ENCODE peak calls at places on chromosomes 3 and 15, in six cellular contexts. U is NB4, V is RWPE1, K is nephron progenitor cell, A is Peyer's patch, H is AG04450. L is an unnamed sample.

GRCh38 chr3:138281561-138281960 is 48.1 kb downstream of the NME9 start:
- DNase-seq in U (no peak), V (no peak), K (no peak), A (no peak), H (no peak), L (no peak)

GRCh38 chr15:73244333-73244732 is 124.4 kb downstream of the HCN4 start:
- DNase-seq in U (peak), V (no peak), K (no peak), A (no peak), H (no peak), L (no peak)

GRCh38 chr3:194973366-194974000 is 287.8 kb downstream of the FAM43A start:
- DNase-seq in U (no peak), V (no peak), K (no peak), A (no peak), H (no peak), L (no peak)

GRCh38 chr3:172658344-172659245 is 52.3 kb downstream of the NCEH1 start:
- DNase-seq in U (no peak), V (peak), K (no peak), A (no peak), H (peak), L (no peak)

GRCh38 chr15:101305820-101306255 is 10.8 kb upstream of the SNRPA1 start:
- DNase-seq in U (no peak), V (no peak), K (no peak), A (no peak), H (no peak), L (no peak)

GRCh38 chr3:12898980-12899755 is 57.8 kb upstream of the RPL32 start:
- DNase-seq in U (no peak), V (no peak), K (no peak), A (no peak), H (no peak), L (no peak)

GRCh38 chr15:25767356-25768151 is 95.6 kb downstream of the ATP10A start:
- DNase-seq in U (no peak), V (no peak), K (no peak), A (no peak), H (no peak), L (no peak)

GRCh38 chr3:160447544-160447943 is 2.0 kb downstream of the TRIM59 start:
- DNase-seq in U (no peak), V (peak), K (no peak), A (no peak), H (no peak), L (no peak)

GRCh38 chr3:155739154-155739553 is 5.7 kb downstream of the PLCH1 start:
- DNase-seq in U (peak), V (no peak), K (no peak), A (no peak), H (no peak), L (no peak)

GRCh38 chr3:115095236-115095635 is 51.9 kb downstream of the ZBTB20 start:
- DNase-seq in U (no peak), V (no peak), K (no peak), A (no peak), H (no peak), L (no peak)

GRCh38 chr3:33722626-33723370 is 4.7 kb upstream of the CLASP2 start:
- DNase-seq in U (no peak), V (no peak), K (no peak), A (no peak), H (no peak), L (no peak)

GRCh38 chr3:43013256-43013655 is 34.1 kb downstream of the GASK1A start:
- DNase-seq in U (no peak), V (no peak), K (no peak), A (no peak), H (no peak), L (no peak)

GRCh38 chr3:145266368-145266767 is 894.6 kb downstream of the PLOD2 start:
- DNase-seq in U (no peak), V (no peak), K (no peak), A (no peak), H (no peak), L (no peak)
- TF ChIP-seq CTCF in U (no peak), V (no peak), K (no peak), A (no peak), H (no peak), L (peak)

GRCh38 chr3:47028667-47029066 is 49.2 kb downstream of the NBEAL2 start:
- DNase-seq in U (no peak), V (no peak), K (no peak), A (no peak), H (no peak), L (no peak)

GRCh38 chr3:47028146-47028545 is 48.7 kb downstream of the NBEAL2 start:
- DNase-seq in U (no peak), V (no peak), K (no peak), A (no peak), H (no peak), L (no peak)

GRCh38 chr3:47022540-47023161 is 43.2 kb downstream of the NBEAL2 start:
- DNase-seq in U (no peak), V (no peak), K (no peak), A (no peak), H (no peak), L (peak)

GRCh38 chr3:47020311-47020710 is 40.8 kb downstream of the NBEAL2 start:
- DNase-seq in U (no peak), V (no peak), K (no peak), A (no peak), H (no peak), L (no peak)

DNA sequence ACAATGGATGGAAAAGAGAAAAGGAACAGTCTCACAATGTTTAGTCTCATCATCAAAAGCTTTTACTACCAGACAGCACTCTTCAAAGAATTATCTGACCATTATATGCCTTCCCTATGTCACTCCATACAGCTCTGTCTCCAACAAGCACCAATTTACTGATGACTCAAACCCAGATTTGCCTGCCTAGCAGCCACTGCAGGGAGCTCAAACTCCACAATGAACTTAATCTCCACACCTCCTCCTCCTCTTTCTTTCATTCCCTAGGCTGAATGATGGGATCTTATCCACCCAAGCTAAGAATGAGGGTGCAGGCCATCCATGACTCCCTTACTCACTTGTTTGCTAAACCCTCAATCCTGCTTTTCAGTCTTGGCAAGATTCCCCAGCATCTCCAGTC is 45.5 kb downstream of the NBEAL2 start:
- DNase-seq in U (no peak), V (no peak), K (no peak), A (no peak), H (no peak), L (no peak)
- TF ChIP-seq CTCF in U (no peak), V (no peak), K (no peak), A (no peak), H (no peak), L (peak)

DNA sequence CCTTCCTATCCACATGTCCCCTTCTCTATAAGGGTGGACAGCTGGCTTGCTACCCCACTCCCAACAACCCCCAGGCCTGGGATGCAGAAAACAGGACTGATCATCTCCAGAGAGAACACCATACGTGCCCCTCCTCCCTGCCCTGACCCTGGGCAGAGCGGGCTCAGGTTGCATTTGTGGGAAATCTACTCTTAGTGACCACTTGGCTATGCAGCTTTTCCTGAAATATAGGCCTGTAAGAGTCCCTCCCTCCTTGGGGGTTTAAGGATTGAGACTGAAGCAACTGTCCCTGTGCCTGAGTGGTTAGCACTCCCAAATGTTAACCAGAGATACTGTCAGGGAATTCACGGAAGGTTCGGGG is 11.7 kb downstream of the SH2D7 start:
- DNase-seq in U (no peak), V (no peak), K (no peak), A (no peak), H (no peak), L (no peak)
- TF ChIP-seq CTCF in U (no peak), V (no peak), K (no peak), A (no peak), H (no peak), L (no peak)

GRCh38 chr3:126488205-126488604 is 12.5 kb upstream of the ZXDC start:
- DNase-seq in U (peak), V (no peak), K (no peak), A (no peak), H (no peak), L (no peak)
- TF ChIP-seq CTCF in U (peak), V (no peak), K (no peak), A (no peak), H (no peak), L (peak)

GRCh38 chr15:89776274-89777072 is at the start of gene MESP2:
- DNase-seq in U (peak), V (peak), K (peak), A (peak), H (no peak), L (no peak)

GRCh38 chr15:89777073-89777820 is 1.1 kb downstream of the MESP2 start:
- DNase-seq in U (peak), V (no peak), K (no peak), A (no peak), H (no peak), L (no peak)

GRCh38 chr15:89774492-89774891 is 1.6 kb upstream of the MESP2 start:
- DNase-seq in U (no peak), V (peak), K (no peak), A (no peak), H (no peak), L (no peak)

GRCh38 chr15:89777821-89778380 is 1.8 kb downstream of the MESP2 start:
- DNase-seq in U (no peak), V (no peak), K (no peak), A (no peak), H (no peak), L (no peak)

DNA sequence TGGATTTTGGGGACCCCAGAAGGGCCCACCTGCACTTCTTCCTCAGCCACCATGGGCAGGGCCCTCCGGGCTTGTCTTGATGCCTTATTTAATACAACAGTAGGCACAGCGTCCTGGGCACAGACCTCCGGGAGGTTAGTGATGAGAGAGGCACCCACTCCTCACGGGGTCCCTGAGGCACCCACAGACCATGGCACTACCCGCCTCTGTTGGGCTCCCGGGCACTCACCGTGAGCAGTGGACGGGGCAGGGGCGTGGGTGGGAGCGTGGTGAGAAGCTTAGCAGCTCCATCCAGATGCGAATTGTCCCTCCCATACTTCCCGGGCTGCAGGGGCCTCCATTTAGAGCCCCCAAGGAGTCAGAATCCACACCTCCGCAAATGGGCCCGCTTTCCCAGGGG is 317 bp upstream of the MESP2 start:
- DNase-seq in U (no peak), V (no peak), K (no peak), A (no peak), H (no peak), L (no peak)
- TF ChIP-seq CTCF in U (no peak), V (no peak), K (no peak), A (no peak), H (no peak), L (no peak)

DNA sequence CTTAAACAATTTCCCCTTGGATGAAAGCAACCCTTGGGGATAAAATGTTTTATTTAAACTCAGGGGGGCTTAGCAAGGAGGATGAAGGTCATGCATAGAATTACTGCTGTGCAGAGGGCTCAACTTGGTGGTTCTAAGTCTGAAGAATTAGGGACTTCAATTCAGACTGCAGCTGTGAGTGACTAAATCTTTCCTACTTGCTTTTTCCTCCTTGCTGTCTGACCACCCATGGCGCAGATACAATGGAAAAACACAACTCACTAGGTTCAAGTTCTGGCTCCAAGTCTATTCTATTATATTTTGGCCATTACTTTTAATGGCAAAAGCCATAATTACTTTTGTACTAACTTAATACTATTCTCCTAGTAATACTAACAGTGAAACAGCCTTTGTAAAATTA is 594.6 kb downstream of the NTRK3 start:
- DNase-seq in U (no peak), V (no peak), K (no peak), A (no peak), H (no peak), L (no peak)
- TF ChIP-seq CTCF in U (no peak), V (no peak), K (no peak), A (no peak), H (no peak), L (no peak)

GRCh38 chr15:99509686-99510461 is 55.9 kb upstream of the MEF2A start:
- DNase-seq in U (peak), V (no peak), K (no peak), A (peak), H (no peak), L (no peak)
- TF ChIP-seq CTCF in U (no peak), V (no peak), K (no peak), A (no peak), H (no peak), L (no peak)

DNA sequence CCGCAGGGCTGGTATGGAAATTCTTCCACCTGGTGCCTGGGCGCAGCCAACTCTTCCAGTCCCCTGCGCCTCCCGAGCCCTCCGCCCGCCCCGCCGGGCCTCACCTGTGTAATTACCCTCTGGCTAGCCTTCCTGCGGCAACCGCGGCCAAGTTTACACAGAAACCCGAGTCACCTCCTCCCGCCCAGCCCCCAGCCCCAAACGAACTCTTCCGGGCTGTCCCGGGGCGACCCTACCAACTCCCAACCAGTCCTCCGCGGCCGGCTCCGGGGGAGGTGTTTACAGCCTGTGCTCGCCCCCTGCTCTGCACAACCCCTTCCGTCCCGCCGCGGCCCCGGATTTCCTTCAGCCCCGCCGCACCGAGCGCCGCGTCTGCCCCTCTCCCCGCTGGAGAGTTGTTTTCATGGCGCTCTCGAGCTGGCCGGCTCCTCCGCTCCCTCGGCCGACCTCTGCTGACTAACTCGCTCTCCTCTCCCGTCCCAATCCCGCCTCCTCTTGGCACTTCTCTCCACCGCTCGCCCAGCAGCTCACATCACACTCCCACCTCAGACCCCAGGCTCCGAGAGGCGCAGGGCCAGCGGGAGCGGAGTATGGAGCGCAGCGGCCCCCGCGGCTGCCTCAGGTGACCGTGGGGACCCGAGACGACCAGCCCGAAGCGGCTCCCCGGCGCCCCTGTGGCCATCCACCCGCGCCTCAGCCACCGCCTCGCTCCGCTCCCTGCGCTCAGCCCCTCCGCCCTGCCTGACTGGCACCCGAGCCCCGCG is 538 bp downstream of the ATOSA start:
- DNase-seq in U (peak), V (peak), K (peak), A (peak), H (peak), L (peak)
- TF ChIP-seq CTCF in U (no peak), V (peak), K (no peak), A (no peak), H (no peak), L (no peak)

L was measured in LNCaP clone FGC.